ENCODE peak calls at places on chromosomes 7 and 10, in nine cellular contexts. N, C, J, P, K, U, O, G and S are unnamed samples.

GRCh38 chr10:32795598-32796183 is 162.3 kb downstream of the ITGB1 start:
- DNase-seq in C (no peak), O (no peak), N (no peak), K (no peak), P (peak; percentile 23), G (no peak), J (peak; percentile 54), U (no peak), S (peak; percentile 13)

GRCh38 chr10:87642486-87642885 is 17.2 kb upstream of the PAPSS2 start:
- DNase-seq in J (no peak), C (no peak), G (no peak), O (no peak), P (no peak), K (no peak), U (no peak), N (no peak), S (no peak)

GRCh38 chr7:106022193-106022821 is 59.2 kb downstream of the CDHR3 start:
- DNase-seq in G (peak; percentile 93), C (peak; percentile 23), P (peak; percentile 72), N (no peak), O (no peak), K (no peak), U (no peak), J (no peak), S (no peak)

GRCh38 chr7:155534691-155535090 is 11.7 kb downstream of the CNPY1 start:
- DNase-seq in N (no peak), U (no peak), J (no peak), O (no peak), C (no peak), K (no peak), G (no peak), P (no peak), S (no peak)

GRCh38 chr7:134792968-134793367 is 13.5 kb downstream of the CALD1 start:
- DNase-seq in U (no peak), N (peak; percentile 71), K (no peak), C (no peak), O (no peak), G (no peak), J (peak; percentile 95), P (peak; percentile 80), S (no peak)

GRCh38 chr10:7408003-7408493 is 2.8 kb downstream of the SFMBT2 start:
- DNase-seq in C (no peak), K (no peak), N (peak; percentile 80), U (peak; percentile 63), J (peak; percentile 62), P (peak; percentile 51), G (peak; percentile 70), O (no peak), S (no peak)

GRCh38 chr10:24898501-24898900 is 53.9 kb downstream of the PRTFDC1 start:
- DNase-seq in P (peak; percentile 54), G (no peak), J (no peak), K (no peak), U (no peak), O (no peak), N (no peak), C (no peak), S (no peak)

GRCh38 chr7:158492372-158492771 is 95.3 kb downstream of the PTPRN2 start:
- DNase-seq in C (no peak), K (no peak), O (no peak), J (no peak), U (no peak), P (no peak), N (no peak), G (no peak), S (no peak)

GRCh38 chr7:132500727-132501410 is 75.4 kb downstream of the PLXNA4 start:
- DNase-seq in C (no peak), N (peak; percentile 75), U (no peak), P (peak; percentile 69), G (no peak), K (no peak), J (peak; percentile 92), O (no peak), S (no peak)

GRCh38 chr7:2785071-2785500 is 59.0 kb downstream of the GNA12 start:
- DNase-seq in U (no peak), J (peak; percentile 42), N (no peak), O (no peak), C (no peak), G (no peak), P (peak; percentile 96), K (no peak), S (no peak)

GRCh38 chr10:29590598-29591415 is 44.0 kb downstream of the SVIL start:
- DNase-seq in O (no peak), U (no peak), G (no peak), J (peak; percentile 81), C (no peak), N (no peak), P (peak; percentile 82), K (no peak), S (peak; percentile 26)

GRCh38 chr7:95472521-95473160 is 13.1 kb upstream of the ASB4 start:
- DNase-seq in O (no peak), C (peak; percentile 26), N (no peak), K (no peak), U (no peak), P (peak; percentile 64), G (no peak), J (peak; percentile 62), S (no peak)

GRCh38 chr10:60480865-60481563 is 91.3 kb upstream of the ANK3 start:
- DNase-seq in U (no peak), J (peak; percentile 92), N (no peak), O (peak; percentile 67), G (no peak), C (no peak), P (peak; percentile 91), K (no peak), S (no peak)

GRCh38 chr10:46299531-46300366 is 13.0 kb downstream of the ANTXRL start:
- DNase-seq in P (no peak), N (peak; percentile 62), O (no peak), U (peak; percentile 46), K (peak; percentile 36), J (no peak), C (no peak), G (no peak), S (no peak)

GRCh38 chr7:124718032-124718766 is 47.4 kb downstream of the GPR37 start:
- DNase-seq in C (no peak), N (no peak), O (no peak), U (no peak), J (no peak), K (no peak), G (no peak), P (peak; percentile 34), S (peak; percentile 35)

GRCh38 chr7:80666376-80666775 is 27.9 kb downstream of the CD36 start:
- DNase-seq in O (no peak), P (no peak), N (no peak), J (no peak), C (no peak), G (no peak), U (no peak), K (no peak), S (no peak)

GRCh38 chr10:91616124-91616523 is 16.7 kb downstream of the PPP1R3C start:
- DNase-seq in K (no peak), G (no peak), O (no peak), P (peak; percentile 94), N (no peak), J (no peak), U (no peak), C (no peak), S (no peak)

GRCh38 chr10:92239185-92239599 is 51.7 kb downstream of the CPEB3 start:
- DNase-seq in G (no peak), K (no peak), U (no peak), C (no peak), P (no peak), N (no peak), O (no peak), J (no peak), S (no peak)

GRCh38 chr7:121302214-121302745 is 26.5 kb upstream of the WNT16 start:
- DNase-seq in G (no peak), J (no peak), P (peak; percentile 82), N (no peak), O (no peak), U (no peak), C (no peak), K (no peak), S (no peak)

GRCh38 chr10:44348496-44348895 is 36.4 kb downstream of the CXCL12 start:
- DNase-seq in C (no peak), K (peak; percentile 6), P (no peak), G (no peak), J (no peak), O (no peak), N (no peak), U (no peak), S (no peak)

GRCh38 chr10:130809761-130810515 is 501.6 kb downstream of the TCERG1L start:
- DNase-seq in C (no peak), O (no peak), U (no peak), J (no peak), G (no peak), N (no peak), P (no peak), K (no peak), S (no peak)

GRCh38 chr7:131540491-131541162 is 15.8 kb downstream of the PODXL start:
- DNase-seq in K (no peak), N (no peak), G (no peak), O (no peak), C (peak; percentile 25), U (no peak), J (no peak), P (no peak), S (peak; percentile 22)

GRCh38 chr7:85750454-85750949 is 563.6 kb upstream of the SEMA3D start:
- DNase-seq in N (no peak), U (no peak), O (no peak), K (no peak), P (peak; percentile 38), C (peak; percentile 6), G (no peak), J (peak; percentile 68), S (peak; percentile 36)

GRCh38 chr10:131905603-131906268 is 4.9 kb downstream of the PPP2R2D start:
- DNase-seq in P (no peak), O (no peak), C (no peak), G (no peak), J (no peak), U (no peak), K (no peak), N (no peak), S (no peak)

GRCh38 chr10:24973163-24973562 is 20.8 kb upstream of the PRTFDC1 start:
- DNase-seq in P (no peak), J (no peak), O (no peak), G (no peak), N (no peak), C (no peak), K (no peak), U (no peak), S (peak; percentile 72)

GRCh38 chr7:69256634-69257081 is 341.6 kb upstream of the AUTS2 start:
- DNase-seq in C (peak; percentile 91), G (no peak), U (peak; percentile 59), O (no peak), K (no peak), J (no peak), P (peak; percentile 68), N (peak; percentile 77), S (no peak)

GRCh38 chr7:102424129-102424551 is 9.2 kb upstream of the ORAI2 start:
- DNase-seq in O (no peak), G (no peak), C (no peak), K (no peak), J (no peak), U (no peak), P (no peak), N (peak; percentile 31), S (no peak)

GRCh38 chr7:129875745-129876411 is 76.9 kb downstream of the UBE2H start:
- DNase-seq in C (no peak), O (no peak), J (peak; percentile 66), G (no peak), P (peak; percentile 84), U (no peak), K (no peak), N (no peak), S (no peak)

GRCh38 chr7:79132844-79133451 is 320.5 kb downstream of the MAGI2 start:
- DNase-seq in C (no peak), J (no peak), O (no peak), P (no peak), N (no peak), K (no peak), U (no peak), G (no peak), S (peak; percentile 8)

GRCh38 chr7:2911466-2911865 is 67.4 kb upstream of the GNA12 start:
- DNase-seq in G (no peak), U (no peak), N (no peak), K (no peak), P (no peak), O (no peak), J (no peak), C (no peak), S (no peak)

GRCh38 chr10:35335133-35335532 is 1.2 kb upstream of the CCNY start:
- DNase-seq in P (peak; percentile 53), J (no peak), K (no peak), G (no peak), N (no peak), C (no peak), U (no peak), O (no peak), S (peak; percentile 56)